ENCODE peak calls at places on chromosomes 12 and 14, in six cellular contexts. One of them, this sample, is unnamed.

GRCh38 chr12:51751657-51752056 is 96.9 kb downstream of the FIGNL2 start:
- DNase-seq in nucleus accumbens: peak
- DNase-seq in T-cell: no peak
- DNase-seq in lung microvascular endothelial cell: peak
- DNase-seq in NCI-H2081 treated with DMSO at 0.1 percent for 48 hours: no peak
- DNase-seq in naive B cell: no peak
- DNase-seq in this sample: no peak

GRCh38 chr12:113322353-113322752 is 12.6 kb downstream of the SLC8B1 start:
- DNase-seq in nucleus accumbens: no peak
- DNase-seq in T-cell: no peak
- DNase-seq in lung microvascular endothelial cell: no peak
- DNase-seq in NCI-H2081 treated with DMSO at 0.1 percent for 48 hours: no peak
- DNase-seq in naive B cell: no peak
- DNase-seq in this sample: no peak

GRCh38 chr14:86672071-86672470 is 1142.1 kb downstream of the FLRT2 start:
- DNase-seq in nucleus accumbens: no peak
- DNase-seq in T-cell: no peak
- DNase-seq in lung microvascular endothelial cell: no peak
- DNase-seq in NCI-H2081 treated with DMSO at 0.1 percent for 48 hours: no peak
- DNase-seq in naive B cell: no peak
- DNase-seq in this sample: no peak

GRCh38 chr12:53579545-53579955 is 46.6 kb downstream of the ATF7 start:
- DNase-seq in nucleus accumbens: no peak
- DNase-seq in T-cell: no peak
- DNase-seq in lung microvascular endothelial cell: no peak
- DNase-seq in NCI-H2081 treated with DMSO at 0.1 percent for 48 hours: no peak
- DNase-seq in naive B cell: no peak
- DNase-seq in this sample: no peak

GRCh38 chr12:112381898-112382796 is at the start of gene HECTD4:
- DNase-seq in nucleus accumbens: peak
- DNase-seq in T-cell: peak
- DNase-seq in lung microvascular endothelial cell: peak
- DNase-seq in NCI-H2081 treated with DMSO at 0.1 percent for 48 hours: peak
- DNase-seq in naive B cell: peak
- DNase-seq in this sample: peak

GRCh38 chr12:45959728-45960127 is 30.6 kb downstream of the SCAF11 start:
- DNase-seq in nucleus accumbens: no peak
- DNase-seq in T-cell: no peak
- DNase-seq in lung microvascular endothelial cell: no peak
- DNase-seq in NCI-H2081 treated with DMSO at 0.1 percent for 48 hours: no peak
- DNase-seq in naive B cell: no peak
- DNase-seq in this sample: no peak

GRCh38 chr12:109752117-109753053 is 38.8 kb downstream of the FAM222A start:
- DNase-seq in nucleus accumbens: no peak
- DNase-seq in T-cell: no peak
- DNase-seq in lung microvascular endothelial cell: no peak
- DNase-seq in NCI-H2081 treated with DMSO at 0.1 percent for 48 hours: no peak
- DNase-seq in naive B cell: no peak
- DNase-seq in this sample: no peak

GRCh38 chr12:5170894-5171293 is 127.2 kb downstream of the KCNA5 start:
- DNase-seq in nucleus accumbens: no peak
- DNase-seq in T-cell: no peak
- DNase-seq in lung microvascular endothelial cell: no peak
- DNase-seq in NCI-H2081 treated with DMSO at 0.1 percent for 48 hours: no peak
- DNase-seq in naive B cell: no peak
- DNase-seq in this sample: no peak

GRCh38 chr12:68951652-68952051 is 18.7 kb upstream of the CPM start:
- DNase-seq in nucleus accumbens: no peak
- DNase-seq in T-cell: no peak
- DNase-seq in lung microvascular endothelial cell: no peak
- DNase-seq in NCI-H2081 treated with DMSO at 0.1 percent for 48 hours: no peak
- DNase-seq in naive B cell: no peak
- DNase-seq in this sample: no peak

GRCh38 chr14:102923920-102924486 is 1.5 kb downstream of the AMN start:
- DNase-seq in nucleus accumbens: no peak
- DNase-seq in T-cell: no peak
- DNase-seq in lung microvascular endothelial cell: no peak
- DNase-seq in NCI-H2081 treated with DMSO at 0.1 percent for 48 hours: no peak
- DNase-seq in naive B cell: no peak
- DNase-seq in this sample: no peak

GRCh38 chr12:88207921-88208640 is 66.0 kb downstream of the TMTC3 start:
- DNase-seq in nucleus accumbens: no peak
- DNase-seq in T-cell: no peak
- DNase-seq in lung microvascular endothelial cell: no peak
- DNase-seq in NCI-H2081 treated with DMSO at 0.1 percent for 48 hours: no peak
- DNase-seq in naive B cell: no peak
- DNase-seq in this sample: no peak

This sample was measured in Jurkat, Clone E6-1.